ENCODE peak calls at places on chromosomes 6 and 20, in six cellular contexts. O is IMR-90, M is left ventricle myocardium inferior, U is ovary, I is mammary epithelial cell, N is Panc1. G is an unnamed sample.

GRCh38 chr6:3813150-3813780 is 35.9 kb upstream of the FAM50B start:
- DNase-seq in O (peak; percentile 56), M (peak; percentile 64), U (peak; percentile 35), I (peak; percentile 65), N (no peak), G (no peak)

GRCh38 chr20:4812641-4813075 is 90.9 kb downstream of the PRND start:
- DNase-seq in O (no peak), M (no peak), U (no peak), I (no peak), N (no peak), G (no peak)

GRCh38 chr20:43921227-43921780 is 6.7 kb downstream of the TOX2 start:
- DNase-seq in O (no peak), M (no peak), U (no peak), I (no peak), N (no peak), G (no peak)

GRCh38 chr6:31067881-31068737 is 44.3 kb downstream of the C6orf15 start:
- DNase-seq in O (no peak), M (no peak), U (no peak), I (no peak), N (no peak), G (no peak)

GRCh38 chr20:63191400-63191799 is 24.5 kb downstream of the YTHDF1 start:
- DNase-seq in O (peak; percentile 19), M (no peak), U (no peak), I (no peak), N (peak; percentile 87), G (no peak)

GRCh38 chr6:33312361-33313104 is 1.3 kb downstream of the TAPBP start:
- DNase-seq in O (peak; percentile 64), M (peak; percentile 40), U (peak; percentile 71), I (peak; percentile 85), N (no peak), G (peak; percentile 93)

GRCh38 chr6:137171824-137172733 is 1.4 kb downstream of the IL22RA2 start:
- DNase-seq in O (no peak), M (no peak), U (no peak), I (no peak), N (no peak), G (peak; percentile 21)

GRCh38 chr6:40912158-40912946 is 126.7 kb downstream of the UNC5CL start:
- DNase-seq in O (no peak), M (no peak), U (peak; percentile 43), I (peak; percentile 87), N (peak; percentile 32), G (peak; percentile 13)

GRCh38 chr6:28884423-28885148 is 39.2 kb downstream of the TRIM27 start:
- DNase-seq in O (no peak), M (no peak), U (no peak), I (no peak), N (no peak), G (no peak)

GRCh38 chr6:143213977-143214376 is 153.3 kb downstream of the AIG1 start:
- DNase-seq in O (no peak), M (no peak), U (no peak), I (no peak), N (no peak), G (no peak)

GRCh38 chr20:5020760-5021159 is 19.4 kb upstream of the SLC23A2 start:
- DNase-seq in O (no peak), M (no peak), U (no peak), I (no peak), N (no peak), G (no peak)

GRCh38 chr6:113120577-113121285 is 736.4 kb upstream of the MARCKS start:
- DNase-seq in O (peak; percentile 93), M (no peak), U (no peak), I (peak; percentile 97), N (no peak), G (no peak)

GRCh38 chr20:58524814-58525213 is 9.6 kb upstream of the APCDD1L start:
- DNase-seq in O (peak; percentile 85), M (no peak), U (no peak), I (peak; percentile 75), N (no peak), G (no peak)

GRCh38 chr6:186221-186965 is 105.9 kb upstream of the DUSP22 start:
- DNase-seq in O (peak; percentile 39), M (no peak), U (no peak), I (no peak), N (no peak), G (no peak)

GRCh38 chr20:13101701-13102100 is 92.9 kb downstream of the SPTLC3 start:
- DNase-seq in O (peak; percentile 43), M (no peak), U (no peak), I (no peak), N (no peak), G (no peak)

GRCh38 chr6:125816828-125817280 is 26.1 kb downstream of the NCOA7 start:
- DNase-seq in O (no peak), M (no peak), U (no peak), I (no peak), N (no peak), G (no peak)

GRCh38 chr20:41364236-41364855 is 2.3 kb downstream of the EMILIN3 start:
- DNase-seq in O (no peak), M (no peak), U (no peak), I (no peak), N (no peak), G (no peak)

GRCh38 chr6:134532694-134533624 is 215.0 kb upstream of the SGK1 start:
- DNase-seq in O (no peak), M (no peak), U (no peak), I (no peak), N (no peak), G (no peak)

GRCh38 chr6:150025201-150025917 is at the start of gene RAET1L:
- DNase-seq in O (peak; percentile 45), M (peak; percentile 31), U (no peak), I (peak; percentile 88), N (no peak), G (peak; percentile 88)

GRCh38 chr20:17646209-17646717 is 35.8 kb downstream of the RRBP1 start:
- DNase-seq in O (no peak), M (no peak), U (peak; percentile 67), I (no peak), N (no peak), G (peak; percentile 28)

GRCh38 chr6:139370047-139370706 is 4.3 kb downstream of the CITED2 start:
- DNase-seq in O (peak; percentile 72), M (no peak), U (no peak), I (peak; percentile 25), N (no peak), G (no peak)

GRCh38 chr6:91590191-91590590 is 1003.3 kb upstream of the MAP3K7 start:
- DNase-seq in O (no peak), M (no peak), U (no peak), I (no peak), N (no peak), G (no peak)

GRCh38 chr6:157063935-157064322 is 259.4 kb downstream of the TMEM242 start:
- DNase-seq in O (no peak), M (no peak), U (no peak), I (no peak), N (no peak), G (no peak)

GRCh38 chr6:139567095-139567494 is 192.6 kb upstream of the CITED2 start:
- DNase-seq in O (no peak), M (no peak), U (no peak), I (no peak), N (no peak), G (no peak)

GRCh38 chr6:110629153-110629552 is 152.7 kb upstream of the SLC22A16 start:
- DNase-seq in O (no peak), M (no peak), U (no peak), I (no peak), N (no peak), G (no peak)

GRCh38 chr6:123042412-123042811 is 46.4 kb downstream of the CLVS2 start:
- DNase-seq in O (no peak), M (no peak), U (no peak), I (no peak), N (no peak), G (no peak)

GRCh38 chr6:123036663-123037062 is 40.6 kb downstream of the CLVS2 start:
- DNase-seq in O (no peak), M (no peak), U (no peak), I (no peak), N (no peak), G (no peak)

GRCh38 chr6:123044341-123044860 is 48.4 kb downstream of the CLVS2 start:
- DNase-seq in O (no peak), M (no peak), U (no peak), I (no peak), N (no peak), G (no peak)

GRCh38 chr6:123039431-123039830 is 43.4 kb downstream of the CLVS2 start:
- DNase-seq in O (no peak), M (no peak), U (no peak), I (no peak), N (no peak), G (no peak)
- H3K27ac ChIP-seq in O (no peak overlapping the region), M (no peak overlapping the region), U (no peak overlapping the region), I (no peak overlapping the region), N (no peak overlapping the region), G (no peak overlapping the region)

GRCh38 chr6:159134701-159135364 is 34.4 kb upstream of the FNDC1 start:
- DNase-seq in O (peak; percentile 46), M (peak; percentile 30), U (no peak), I (peak; percentile 36), N (peak; percentile 74), G (peak; percentile 53)

GRCh38 chr6:159132664-159133063 is 36.5 kb upstream of the FNDC1 start:
- DNase-seq in O (no peak), M (no peak), U (no peak), I (no peak), N (no peak), G (no peak)

DNA sequence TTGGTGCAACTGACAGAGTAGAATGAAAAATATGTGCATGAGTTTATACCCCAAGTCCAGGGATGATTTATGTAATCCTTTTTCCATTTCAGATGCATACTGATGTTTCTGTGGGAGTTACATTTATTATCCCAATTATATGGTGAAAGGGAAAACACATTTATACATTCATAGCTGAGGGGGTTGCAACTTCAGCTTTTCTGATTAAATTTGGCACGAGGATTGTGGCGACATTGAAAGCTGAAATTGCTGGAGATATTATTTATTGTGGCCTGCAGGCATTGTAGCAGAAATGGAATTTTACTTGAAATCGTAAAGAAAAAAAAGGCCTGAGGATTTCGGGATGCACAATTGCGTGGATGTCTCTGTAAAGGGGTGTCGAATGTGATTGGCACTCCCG is 31.5 kb upstream of the FNDC1 start:
- DNase-seq in O (no peak), M (no peak), U (no peak), I (no peak), N (no peak), G (no peak)
- H3K4me3 ChIP-seq in O (no peak overlapping the region), M (no peak overlapping the region), U (no peak overlapping the region), I (no peak overlapping the region), N (no peak overlapping the region), G (no peak overlapping the region)

GRCh38 chr6:74280130-74280692 is 584.2 kb downstream of the CD109 start:
- DNase-seq in O (no peak), M (no peak), U (no peak), I (no peak), N (no peak), G (no peak)
- TF ChIP-seq CTCF in O (peak; percentile 25), M (no peak), U (no peak), I (peak; percentile 44), N (peak; percentile 15), G (no peak)

DNA sequence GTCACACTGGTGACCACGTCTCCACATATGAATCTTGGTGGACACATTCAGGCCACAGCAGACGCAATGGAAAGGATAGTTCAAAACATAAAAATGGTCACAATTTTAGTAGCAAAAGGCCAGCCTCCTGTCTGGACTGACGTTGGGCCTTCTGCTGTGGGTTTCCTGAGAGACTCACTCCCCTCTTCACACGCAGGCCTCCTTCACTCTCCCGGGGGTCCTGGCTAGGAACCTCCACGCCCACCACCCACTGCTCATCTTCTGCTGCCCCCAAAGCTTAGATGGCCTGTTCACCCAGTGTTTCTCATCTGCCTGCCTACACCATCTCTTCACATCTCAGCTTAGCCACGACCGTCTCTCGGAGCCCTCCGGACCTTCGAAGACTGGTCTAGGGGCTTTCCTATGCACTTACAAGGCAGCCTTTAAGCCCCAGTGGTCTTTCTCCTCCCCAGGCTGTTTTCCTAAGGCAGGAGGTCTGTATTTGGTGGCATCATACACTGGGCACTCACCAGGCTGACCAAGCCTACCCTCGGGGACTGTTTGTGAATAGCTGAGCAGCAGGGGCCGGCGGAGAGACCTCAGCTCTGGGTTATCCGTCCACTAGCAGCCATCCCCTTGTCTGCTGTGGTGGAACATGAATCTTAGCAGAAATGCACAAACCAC is 46.6 kb upstream of the AFDN start:
- DNase-seq in O (no peak), M (no peak), U (no peak), I (no peak), N (no peak), G (no peak)
- H3K27ac ChIP-seq in O (no peak overlapping the region), M (no peak overlapping the region), U (no peak overlapping the region), I (no peak overlapping the region), N (no peak overlapping the region), G (no peak overlapping the region)